ENCODE peak calls at places on chromosomes 2 and 18, in four cellular contexts. O is WERI-Rb-1, E is GM06990, W is NT2/D1. F is an unnamed sample. For H3K27me3, the result is how much of the 10 kb centered on the place peaks cover.

GRCh38 chr18:48699761-48700160 is 160.9 kb downstream of the CTIF start:
- DNase-seq in O (no peak), E (no peak), W (no peak), F (no peak)

GRCh38 chr18:3230401-3231334 is 10.9 kb upstream of the MYOM1 start:
- DNase-seq in E (no peak), O (no peak), W (no peak), F (no peak)

GRCh38 chr2:156331572-156332451 is 709 bp downstream of the NR4A2 start:
- DNase-seq in W (no peak), O (no peak), E (no peak), F (no peak)

GRCh38 chr2:32484907-32485306 is 128.1 kb downstream of the BIRC6 start:
- DNase-seq in E (no peak), O (no peak), W (no peak), F (peak)

GRCh38 chr2:174931724-174932123 is 73.5 kb downstream of the CHN1 start:
- DNase-seq in E (no peak), O (no peak), W (no peak), F (no peak)

GRCh38 chr2:44902767-44903166 is 38.7 kb upstream of the SIX3 start:
- DNase-seq in E (no peak), O (no peak), W (no peak), F (no peak)

GRCh38 chr2:69119104-69119503 is 106.1 kb downstream of the ANTXR1 start:
- DNase-seq in O (no peak), W (no peak), E (no peak), F (no peak)

GRCh38 chr2:158735822-158736580 is 59.1 kb upstream of the DAPL1 start:
- DNase-seq in E (no peak), O (no peak), W (no peak), F (no peak)

GRCh38 chr18:32576296-32576916 is 105.7 kb upstream of the GAREM1 start:
- DNase-seq in O (peak), W (no peak), E (no peak), F (no peak)

GRCh38 chr2:96344011-96344410 is 8.4 kb downstream of the NCAPH start:
- DNase-seq in W (no peak), E (peak), O (no peak), F (no peak)

GRCh38 chr2:207515671-207516070 is 14.1 kb upstream of the CREB1 start:
- DNase-seq in W (no peak), E (no peak), O (no peak), F (no peak)

GRCh38 chr2:209095432-209095831 is 328.4 kb upstream of the MAP2 start:
- DNase-seq in O (no peak), E (no peak), W (no peak), F (no peak)

GRCh38 chr2:38092196-38092902 is 16.4 kb upstream of the CYP1B1 start:
- DNase-seq in O (no peak), E (no peak), W (no peak), F (peak)

GRCh38 chr18:23828426-23828825 is 139.2 kb downstream of the LAMA3 start:
- DNase-seq in O (no peak), E (peak), W (no peak), F (peak)

GRCh38 chr2:108260773-108261172 is 21.0 kb downstream of the SULT1C3 start:
- DNase-seq in O (no peak), W (no peak), E (no peak), F (no peak)

GRCh38 chr2:230901006-230901405 is 24.0 kb downstream of the GPR55 start:
- DNase-seq in E (no peak), O (no peak), W (no peak), F (no peak)

GRCh38 chr2:7154666-7155065 is 237.5 kb downstream of the RNF144A start:
- DNase-seq in E (no peak), W (no peak), O (peak), F (no peak)

GRCh38 chr2:37343537-37344434 is 644 bp upstream of the QPCT start:
- DNase-seq in O (no peak), W (no peak), E (no peak), F (peak)

GRCh38 chr2:85623991-85624390 is 8.0 kb downstream of the USP39 start:
- DNase-seq in O (no peak), W (no peak), E (no peak), F (no peak)

GRCh38 chr18:48791636-48792105 is 159.1 kb downstream of the SMAD7 start:
- DNase-seq in W (no peak), O (no peak), E (no peak), F (no peak)

GRCh38 chr18:53610957-53611356 is 613.5 kb downstream of the MBD2 start:
- DNase-seq in E (no peak), W (no peak), O (no peak), F (no peak)

GRCh38 chr2:36464006-36464721 is 108.6 kb downstream of the CRIM1 start:
- DNase-seq in W (no peak), O (no peak), E (no peak), F (no peak)

GRCh38 chr2:233414777-233415570 is 60.7 kb downstream of the DGKD start:
- DNase-seq in O (no peak), W (no peak), E (no peak), F (peak)

GRCh38 chr2:127582863-127583861 is 47.7 kb downstream of the MYO7B start:
- DNase-seq in O (no peak), W (no peak), E (no peak), F (peak)

GRCh38 chr18:47881752-47882455 is 48.6 kb downstream of the SMAD2 start:
- DNase-seq in W (no peak), O (no peak), E (no peak), F (peak)

GRCh38 chr2:100426384-100426720 is 8.9 kb upstream of the CHST10 start:
- DNase-seq in O (no peak), W (no peak), E (no peak), F (no peak)

GRCh38 chr2:165902929-165903328 is 50.6 kb downstream of the TTC21B start:
- DNase-seq in O (no peak), W (no peak), E (no peak), F (no peak)

GRCh38 chr2:168612719-168613118 is 156.6 kb downstream of the CERS6 start:
- DNase-seq in W (no peak), O (no peak), E (no peak), F (no peak)

GRCh38 chr2:129709030-129709955 is 270.2 kb upstream of the RAB6C start:
- DNase-seq in O (no peak), W (no peak), E (no peak), F (no peak)

GRCh38 chr2:28821295-28821958 is 10.8 kb downstream of the SPDYA start:
- DNase-seq in O (peak), E (peak), W (peak), F (peak)

GRCh38 chr18:60466671-60467070 is 94.1 kb upstream of the MC4R start:
- DNase-seq in E (no peak), W (no peak), O (no peak), F (no peak)

GRCh38 chr2:146721486-146721885 is 1123.3 kb upstream of the ACVR2A start:
- DNase-seq in O (no peak), E (no peak), W (no peak), F (no peak)

GRCh38 chr2:76318848-76319247 is 608.1 kb upstream of the GCFC2 start:
- DNase-seq in O (no peak), E (no peak), W (no peak), F (no peak)

GRCh38 chr2:66901344-66901743 is 466.4 kb downstream of the MEIS1 start:
- DNase-seq in E (no peak), W (no peak), O (no peak), F (no peak)

GRCh38 chr2:11615209-11615608 is 54.8 kb downstream of the NTSR2 start:
- DNase-seq in W (no peak), O (no peak), E (no peak), F (no peak)

GRCh38 chr2:216687646-216688045 is 7.7 kb downstream of the IGFBP5 start:
- DNase-seq in O (peak), W (no peak), E (no peak), F (no peak)

GRCh38 chr18:8620845-8621244 is 11.6 kb downstream of the RAB12 start:
- DNase-seq in E (no peak), W (no peak), O (no peak), F (no peak)

GRCh38 chr18:8626414-8627106 is 17.3 kb downstream of the RAB12 start:
- DNase-seq in O (no peak), W (no peak), E (no peak), F (no peak)

GRCh38 chr18:8627107-8627472 is 17.9 kb downstream of the RAB12 start:
- DNase-seq in E (no peak), W (no peak), O (no peak), F (no peak)

GRCh38 chr18:8625693-8626092 is 16.5 kb downstream of the RAB12 start:
- DNase-seq in O (no peak), W (no peak), E (no peak), F (no peak)

DNA sequence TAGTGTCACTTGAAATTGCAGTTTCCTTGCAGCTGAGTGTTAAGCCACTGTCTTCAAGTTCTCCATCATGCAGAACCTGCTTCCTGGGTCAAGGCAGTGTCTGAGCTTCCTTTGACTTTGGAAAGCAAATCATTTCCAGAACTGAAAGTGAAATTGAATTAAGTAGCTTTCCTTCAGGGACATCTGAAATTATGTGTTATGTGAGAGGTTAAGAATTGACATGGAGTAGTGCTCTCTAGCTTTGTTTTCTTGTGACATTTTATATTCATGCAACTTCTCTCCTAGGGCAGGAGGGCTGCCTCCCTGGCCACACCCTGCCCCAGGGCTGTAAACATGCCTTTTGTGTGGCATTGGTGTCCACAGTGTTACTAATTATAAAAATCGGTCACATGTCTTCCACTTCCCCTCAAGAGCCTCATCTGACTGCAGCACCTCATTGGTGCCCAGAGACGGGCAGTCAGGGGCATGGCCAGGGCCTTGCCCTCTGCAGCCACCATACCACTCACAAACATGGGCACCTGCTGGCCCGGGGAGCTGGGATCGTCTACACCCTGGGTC is 14.4 kb downstream of the RAB12 start:
- DNase-seq in O (no peak), E (peak), W (no peak), F (no peak)
- H3K4me3 ChIP-seq in O (no peak), E (peak), W (no peak), F (no peak)

DNA sequence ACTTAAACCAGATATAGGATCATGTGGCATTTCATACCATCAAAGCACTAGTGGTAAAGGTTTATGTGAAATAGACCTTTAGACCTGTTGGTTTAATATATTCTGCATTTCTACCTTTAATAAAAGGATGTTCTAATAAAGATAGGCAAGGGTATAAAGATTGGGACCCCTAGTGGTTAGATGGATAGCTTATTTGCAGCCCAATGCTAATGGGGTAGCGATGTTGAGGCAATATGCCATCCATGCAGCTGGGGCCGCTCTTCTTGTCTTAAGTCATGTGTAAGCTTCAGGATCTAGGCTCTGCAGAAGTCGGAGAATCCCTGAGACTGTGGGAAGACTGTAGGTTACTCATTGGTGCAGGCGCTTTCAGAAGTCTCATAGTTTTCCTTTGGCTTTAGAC is 114.9 kb downstream of the ICOS start:
- DNase-seq in W (no peak), E (no peak), O (no peak), F (no peak)
- H3K27me3 ChIP-seq in W (under half), E (under half), O (under half), F (under half)

GRCh38 chr2:227163445-227163997 is 484 bp downstream of the COL4A4 start:
- DNase-seq in O (no peak), W (no peak), E (peak), F (no peak)
- H3K4me3 ChIP-seq in O (peak), W (peak), E (peak), F (no peak)

GRCh38 chr2:222289280-222290250 is 9.2 kb downstream of the PAX3 start:
- DNase-seq in O (no peak), W (no peak), E (no peak), F (no peak)
- H3K27me3 ChIP-seq in O (under half), W (half or more), E (under half), F (under half)

DNA sequence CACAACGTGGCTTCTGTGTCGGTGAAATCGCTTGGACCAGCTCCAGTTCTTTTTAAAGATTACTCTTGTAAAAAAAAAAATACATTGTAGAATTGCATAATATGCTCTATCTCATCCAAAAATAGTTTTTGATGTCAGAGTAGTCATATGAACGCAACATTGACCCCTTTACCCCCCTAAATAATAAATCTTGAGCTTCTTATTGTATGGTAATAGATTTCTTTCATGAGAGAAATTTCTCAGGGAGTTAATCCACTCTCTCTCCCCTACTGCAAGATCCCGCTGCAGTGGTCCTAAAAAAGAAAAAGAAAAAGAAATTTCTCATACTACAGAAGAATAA is 50.2 kb upstream of the PAIP2B start:
- DNase-seq in E (no peak), W (no peak), O (no peak), F (no peak)
- H3K4me3 ChIP-seq in E (peak), W (peak), O (peak), F (peak)

GRCh38 chr2:73291461-73292315 is 1.7 kb downstream of the EGR4 start:
- DNase-seq in E (no peak), W (peak), O (peak), F (no peak)
- H3K27me3 ChIP-seq in E (under half), W (half or more), O (half or more), F (half or more)

GRCh38 chr18:79380816-79381806 is 14.6 kb upstream of the NFATC1 start:
- DNase-seq in W (no peak), O (peak), E (no peak), F (peak)

GRCh38 chr18:79383388-79384056 is 12.2 kb upstream of the NFATC1 start:
- DNase-seq in W (no peak), E (no peak), O (no peak), F (no peak)

GRCh38 chr18:79384151-79384807 is 11.5 kb upstream of the NFATC1 start:
- DNase-seq in W (no peak), E (no peak), O (no peak), F (no peak)

GRCh38 chr18:79381811-79382311 is 13.9 kb upstream of the NFATC1 start:
- DNase-seq in O (no peak), W (no peak), E (no peak), F (no peak)

DNA sequence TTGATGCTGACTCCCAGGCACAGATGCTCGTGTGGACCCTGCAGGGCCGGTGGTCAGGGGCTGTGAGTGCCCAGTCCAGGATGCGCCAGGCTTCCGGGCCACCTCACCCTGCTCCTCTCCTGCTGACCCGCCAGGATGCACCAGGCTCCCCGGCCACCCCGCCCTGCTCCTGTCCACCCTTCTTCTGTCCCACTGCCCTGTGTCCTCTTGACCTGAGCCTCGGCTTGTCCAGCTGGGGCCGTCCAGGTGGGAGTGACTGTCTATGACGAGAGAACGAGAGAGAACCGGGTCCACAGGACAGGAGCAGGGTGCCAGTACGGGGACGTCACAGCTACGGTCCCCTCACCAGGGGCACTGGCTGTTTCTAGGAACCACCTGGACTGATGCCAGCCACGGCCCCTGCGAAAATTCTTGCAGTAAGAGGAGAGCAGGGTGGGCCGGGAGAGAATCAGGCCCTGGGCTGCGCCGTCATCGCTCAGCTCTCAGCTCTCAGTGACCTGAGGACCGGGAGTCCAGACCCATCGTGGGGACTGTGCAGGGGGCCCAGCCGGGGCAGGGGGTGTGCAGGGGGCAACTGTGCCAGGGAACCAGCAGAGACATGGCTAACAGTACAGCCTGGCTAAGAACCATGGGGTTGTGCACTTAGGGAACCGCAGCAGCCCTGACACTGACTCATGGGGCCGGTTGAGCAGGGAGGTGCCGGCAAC is 12.9 kb upstream of the NFATC1 start:
- DNase-seq in O (no peak), E (no peak), W (no peak), F (no peak)
- H3K4me3 ChIP-seq in O (no peak), E (no peak), W (no peak), F (no peak)

GRCh38 chr2:120442923-120443571 is 97.1 kb downstream of the INHBB start:
- DNase-seq in O (no peak), E (no peak), W (peak), F (no peak)

GRCh38 chr2:120440521-120441350 is 94.8 kb downstream of the INHBB start:
- DNase-seq in E (no peak), O (no peak), W (no peak), F (no peak)

GRCh38 chr2:120441351-120441700 is 95.4 kb downstream of the INHBB start:
- DNase-seq in O (no peak), W (no peak), E (no peak), F (no peak)

GRCh38 chr2:120442541-120442922 is 96.6 kb downstream of the INHBB start:
- DNase-seq in E (no peak), O (no peak), W (no peak), F (no peak)

GRCh38 chr2:120441744-120442471 is 96.0 kb downstream of the INHBB start:
- DNase-seq in O (no peak), E (no peak), W (no peak), F (no peak)
- H3K27me3 ChIP-seq in O (under half), E (under half), W (half or more), F (under half)